ENCODE peak calls at places on chromosomes 1 and 21, in nine cellular contexts. J is A549, N is ovary, M is suprapubic skin, K is prostate gland, E is heart left ventricle, L is adrenal gland, U is K562, P is sigmoid colon. B is an unnamed sample.

GRCh38 chr1:226577401-226578180 is 29.0 kb downstream of the STUM start:
- DNase-seq in M (no peak), P (peak; percentile 58), L (no peak), K (no peak), E (no peak), U (peak; percentile 22), J (no peak), N (no peak), B (no peak)

GRCh38 chr1:14826172-14826636 is 227.7 kb downstream of the KAZN start:
- DNase-seq in J (no peak), U (no peak), E (no peak), L (no peak), K (no peak), M (peak; percentile 84), P (peak; percentile 88), N (peak; percentile 32), B (no peak)

GRCh38 chr1:20496241-20496661 is 10.2 kb upstream of the CAMK2N1 start:
- DNase-seq in E (no peak), L (peak; percentile 5), M (no peak), J (no peak), N (no peak), U (no peak), K (no peak), P (no peak), B (no peak)

GRCh38 chr21:42238185-42238934 is 19.4 kb downstream of the ABCG1 start:
- DNase-seq in N (no peak), M (no peak), L (peak; percentile 73), J (no peak), K (no peak), P (no peak), U (no peak), E (no peak), B (no peak)

GRCh38 chr1:109161836-109162606 is 48.1 kb downstream of the ELAPOR1 start:
- DNase-seq in K (peak; percentile 61), U (no peak), L (peak; percentile 63), E (no peak), N (no peak), M (no peak), J (no peak), P (peak; percentile 70), B (peak; percentile 29)

GRCh38 chr1:231571904-231572303 is 43.4 kb downstream of the TSNAX start:
- DNase-seq in E (no peak), K (no peak), L (no peak), U (no peak), M (no peak), P (no peak), J (no peak), N (no peak), B (no peak)

GRCh38 chr1:200354243-200354642 is 55.6 kb downstream of the ZNF281 start:
- DNase-seq in J (no peak), U (no peak), L (no peak), E (no peak), N (no peak), M (no peak), K (no peak), P (no peak), B (no peak)

GRCh38 chr21:33685613-33686197 is 43.4 kb downstream of the ITSN1 start:
- DNase-seq in U (no peak), J (no peak), E (no peak), N (no peak), P (no peak), L (no peak), M (no peak), K (no peak), B (no peak)

GRCh38 chr1:24952413-24952841 is 22.4 kb upstream of the RUNX3 start:
- DNase-seq in E (no peak), M (no peak), P (no peak), J (no peak), L (no peak), N (no peak), U (peak; percentile 62), K (no peak), B (no peak)

GRCh38 chr1:76819976-76820375 is 47.3 kb upstream of the ST6GALNAC5 start:
- DNase-seq in L (no peak), U (no peak), K (no peak), M (no peak), E (no peak), N (no peak), J (no peak), P (no peak), B (no peak)

GRCh38 chr1:105137543-105138444 is 1388.1 kb downstream of the AMY1C start:
- DNase-seq in U (peak; percentile 8), N (peak; percentile 27), K (no peak), L (peak; percentile 18), P (no peak), J (no peak), E (peak; percentile 57), M (no peak), B (no peak)

GRCh38 chr1:154386643-154387352 is 18.3 kb upstream of the IL6R start:
- DNase-seq in P (peak; percentile 29), E (no peak), L (no peak), J (no peak), U (peak; percentile 77), M (no peak), K (no peak), N (no peak), B (no peak)

GRCh38 chr1:238254935-238255334 is 364.2 kb upstream of the ZP4 start:
- DNase-seq in M (no peak), K (no peak), J (no peak), E (no peak), N (no peak), L (no peak), U (no peak), P (no peak), B (no peak)

GRCh38 chr1:186977266-186977957 is 148.7 kb downstream of the PLA2G4A start:
- DNase-seq in P (no peak), M (no peak), E (no peak), K (no peak), U (no peak), N (no peak), J (no peak), L (no peak), B (no peak)

GRCh38 chr1:30812093-30812492 is 54.5 kb upstream of the LAPTM5 start:
- DNase-seq in E (no peak), K (no peak), M (no peak), P (no peak), L (peak; percentile 5), U (no peak), N (no peak), J (no peak), B (no peak)

GRCh38 chr1:51453010-51453409 is 66.1 kb downstream of the EPS15 start:
- DNase-seq in N (no peak), L (no peak), J (no peak), P (no peak), E (no peak), M (no peak), K (no peak), U (no peak), B (no peak)

GRCh38 chr1:153649137-153649866 is 9.2 kb upstream of the SNAPIN start:
- DNase-seq in P (no peak), U (peak; percentile 60), L (no peak), J (no peak), E (no peak), M (peak; percentile 51), N (no peak), K (no peak), B (no peak)

GRCh38 chr1:231724876-231725647 is 98.5 kb downstream of the DISC1 start:
- DNase-seq in E (no peak), J (peak; percentile 40), M (no peak), P (no peak), N (no peak), K (no peak), L (peak; percentile 80), U (peak; percentile 74), B (no peak)

GRCh38 chr1:111990878-111991760 is 1.7 kb upstream of the KCND3 start:
- DNase-seq in N (peak; percentile 44), L (peak; percentile 66), M (peak; percentile 77), P (peak; percentile 84), J (peak; percentile 14), K (peak; percentile 87), U (peak; percentile 33), E (peak; percentile 76), B (no peak)
- TF ChIP-seq POLR2A in N (no peak), L (no peak), M (no peak), P (no peak), J (no peak), K (no peak), U (no peak), E (no peak), B (no peak)

DNA sequence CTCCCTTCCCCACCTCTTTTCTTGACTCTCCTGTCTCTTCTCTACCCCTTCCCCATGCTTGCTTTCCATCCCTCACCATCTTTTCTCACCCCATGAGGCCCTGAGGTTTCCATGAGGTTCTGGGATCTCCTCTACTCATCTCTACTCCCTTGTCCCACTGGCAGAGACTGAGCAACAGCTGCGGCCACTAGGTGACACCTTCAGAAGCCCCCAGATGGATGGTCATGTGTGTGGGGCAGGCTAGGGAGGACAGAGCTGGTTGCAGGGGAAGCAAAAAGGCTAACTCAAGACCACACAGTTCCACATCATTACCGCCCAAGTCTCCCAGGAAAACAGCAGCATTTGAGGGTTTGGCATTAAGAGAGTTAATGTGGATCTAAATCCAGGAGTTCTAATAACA is 45.0 kb downstream of the LRRN2 start:
- DNase-seq in K (no peak), P (no peak), J (no peak), U (peak; percentile 36), E (no peak), L (no peak), N (no peak), M (no peak), B (no peak)
- H3K4me1 ChIP-seq in K (no peaks in the 10 kb centered on the region), P (no peaks in the 10 kb centered on the region), J (no peaks in the 10 kb centered on the region), U (no peaks in the 10 kb centered on the region), E (no peaks in the 10 kb centered on the region), L (no peaks in the 10 kb centered on the region), N (no peaks in the 10 kb centered on the region), M (peaks cover 3% of the 10 kb centered on the region), B (peaks cover 17% of the 10 kb centered on the region)

DNA sequence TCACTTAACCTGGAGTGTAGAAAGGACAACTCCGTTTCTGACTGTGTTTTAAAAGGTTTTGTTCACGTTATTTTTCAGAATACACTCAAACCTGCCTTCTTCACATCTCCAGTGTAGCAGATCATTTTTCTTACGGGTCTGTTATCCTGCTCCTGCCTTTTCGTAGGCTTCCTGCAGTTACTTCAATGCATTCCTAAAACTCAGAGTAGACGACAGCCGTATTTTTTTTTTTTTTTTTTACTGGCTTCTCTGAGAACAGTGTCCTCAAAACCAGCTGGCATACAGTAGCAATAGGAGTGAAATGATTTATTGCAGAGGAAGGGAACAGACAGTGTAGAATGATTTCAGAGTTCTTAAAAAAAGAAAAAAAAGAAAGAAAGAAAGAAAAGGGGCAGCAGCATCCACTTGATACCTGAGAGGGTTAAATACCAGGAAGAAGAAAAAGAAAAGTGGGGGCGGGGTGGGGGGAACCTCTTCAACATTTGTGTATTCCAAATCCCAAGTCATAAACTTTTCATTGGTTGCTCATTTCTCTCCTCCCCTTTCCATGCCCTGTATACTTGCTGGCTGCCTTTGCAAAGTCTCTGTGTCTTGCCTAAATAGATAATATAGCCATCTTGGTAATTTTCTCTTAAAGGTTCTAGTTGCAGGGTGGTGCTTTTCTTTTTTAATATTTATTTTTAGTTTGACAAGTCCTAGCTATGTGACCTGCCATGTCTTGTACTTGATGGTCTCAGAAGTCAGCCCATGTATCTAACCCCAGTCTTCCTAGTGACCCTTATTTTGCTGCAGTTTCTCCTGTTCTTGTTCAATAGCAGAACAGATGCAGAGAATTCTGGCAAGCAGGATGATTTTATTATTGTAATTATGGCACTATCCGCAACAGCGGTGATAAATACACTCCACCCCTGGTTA is 2.8 kb downstream of the TGFB2 start:
- DNase-seq in M (no peak), P (peak; percentile 71), N (no peak), J (peak; percentile 57), U (no peak), E (no peak), L (peak; percentile 30), K (no peak), B (no peak)
- TF ChIP-seq POLR2A in M (no peak), P (no peak), N (no peak), J (no peak), U (no peak), E (no peak), L (no peak), K (no peak), B (no peak)

GRCh38 chr1:41738475-41738874 is 180.2 kb downstream of the HIVEP3 start:
- DNase-seq in P (no peak), E (no peak), M (no peak), U (no peak), L (no peak), N (no peak), K (no peak), J (no peak), B (no peak)
- H3K4me1 ChIP-seq in P (no peaks in the 10 kb centered on the region), E (peaks cover 22% of the 10 kb centered on the region), M (peaks cover 47% of the 10 kb centered on the region), U (no peaks in the 10 kb centered on the region), L (no peaks in the 10 kb centered on the region), N (no peaks in the 10 kb centered on the region), K (no peaks in the 10 kb centered on the region), J (no peaks in the 10 kb centered on the region), B (peaks cover 32% of the 10 kb centered on the region)

B was measured in tibial nerve.